ENCODE peak calls at places on chromosomes 1 and 21, in six cellular contexts. X, P, O, M, Q and Y are unnamed samples.

GRCh38 chr1:19734472-19734999 is 65.2 kb downstream of the TMCO4 start:
- DNase-seq in X (no peak), M (no peak), Q (no peak), O (no peak), P (no peak), Y (no peak)

GRCh38 chr1:41397020-41397419 is 35.8 kb downstream of the FOXO6 start:
- DNase-seq in M (no peak), Q (no peak), O (no peak), X (no peak), P (no peak), Y (no peak)

GRCh38 chr1:160834945-160835565 is 27.6 kb downstream of the CD244 start:
- DNase-seq in X (peak), Q (peak), P (no peak), O (peak), M (no peak), Y (peak)

GRCh38 chr1:47435506-47436303 is 2.1 kb upstream of the FOXD2 start:
- DNase-seq in O (no peak), P (no peak), M (no peak), Q (no peak), X (no peak), Y (no peak)

GRCh38 chr1:186482661-186483255 is 21.8 kb upstream of the PDC start:
- DNase-seq in P (peak), M (peak), X (peak), O (peak), Q (peak), Y (peak)

GRCh38 chr1:30381671-30382365 is 341.6 kb downstream of the MATN1 start:
- DNase-seq in Q (no peak), P (no peak), M (no peak), O (no peak), X (no peak), Y (no peak)

GRCh38 chr1:156497078-156497742 is 3.4 kb downstream of the MEF2D start:
- DNase-seq in O (no peak), Q (no peak), X (no peak), M (no peak), P (no peak), Y (no peak)

GRCh38 chr1:21652937-21653743 is 16.0 kb downstream of the RAP1GAP start:
- DNase-seq in M (no peak), X (no peak), P (no peak), O (no peak), Q (no peak), Y (no peak)

GRCh38 chr21:46366966-46367365 is 43.0 kb downstream of the PCNT start:
- DNase-seq in X (no peak), Q (no peak), O (no peak), P (no peak), M (no peak), Y (no peak)

GRCh38 chr1:17665950-17666720 is 89.0 kb upstream of the ACTL8 start:
- DNase-seq in M (no peak), O (no peak), P (no peak), X (no peak), Q (no peak), Y (no peak)

GRCh38 chr1:42312576-42313212 is 22.3 kb downstream of the FOXJ3 start:
- DNase-seq in X (no peak), M (no peak), Q (no peak), O (no peak), P (no peak), Y (no peak)

GRCh38 chr1:168629466-168629865 is 53.1 kb downstream of the XCL1 start:
- DNase-seq in Q (no peak), O (no peak), P (no peak), M (no peak), X (no peak), Y (no peak)

GRCh38 chr1:109218516-109218915 is 4.8 kb downstream of the SARS1 start:
- DNase-seq in P (no peak), Q (no peak), O (no peak), X (no peak), M (no peak), Y (no peak)

GRCh38 chr1:236303675-236304074 is 21.9 kb upstream of the ERO1B start:
- DNase-seq in Q (no peak), M (no peak), O (no peak), P (no peak), X (no peak), Y (no peak)

GRCh38 chr21:41767606-41768370 is 936 bp upstream of the RIPK4 start:
- DNase-seq in M (no peak), P (no peak), O (no peak), X (no peak), Q (no peak), Y (no peak)

GRCh38 chr1:228093050-228093906 is 9.8 kb downstream of the C1orf35 start:
- DNase-seq in O (no peak), P (no peak), Q (no peak), M (peak), X (no peak), Y (no peak)

GRCh38 chr1:236524142-236524891 is 535 bp downstream of the LGALS8 start:
- DNase-seq in Q (peak), M (peak), P (no peak), O (peak), X (peak), Y (peak)

GRCh38 chr1:193346085-193346484 is 159.7 kb upstream of the B3GALT2 start:
- DNase-seq in M (no peak), P (no peak), X (no peak), Q (no peak), O (no peak), Y (no peak)

GRCh38 chr1:187443939-187444338 is 615.2 kb downstream of the PLA2G4A start:
- DNase-seq in P (no peak), Q (no peak), X (no peak), O (no peak), M (no peak), Y (no peak)

GRCh38 chr1:36172983-36173382 is 17.0 kb downstream of the MAP7D1 start:
- DNase-seq in X (peak), P (no peak), Q (no peak), O (no peak), M (no peak), Y (peak)

GRCh38 chr1:218123968-218124367 is 161.1 kb upstream of the RRP15 start:
- DNase-seq in O (no peak), Q (peak), X (no peak), P (no peak), M (no peak), Y (no peak)

GRCh38 chr1:234139966-234140365 is 233.3 kb upstream of the COA6 start:
- DNase-seq in P (no peak), Q (no peak), X (peak), O (no peak), M (no peak), Y (peak)

GRCh38 chr1:119906927-119907652 is 10.8 kb upstream of the ADAM30 start:
- DNase-seq in X (no peak), Q (no peak), P (no peak), O (no peak), M (no peak), Y (no peak)

GRCh38 chr1:223403184-223403815 is 10.1 kb downstream of the CCDC185 start:
- DNase-seq in P (no peak), Q (no peak), X (no peak), O (no peak), M (no peak), Y (peak)

GRCh38 chr1:150237746-150238145 is 1.8 kb upstream of the ANP32E start:
- DNase-seq in Q (no peak), O (no peak), X (no peak), M (no peak), P (no peak), Y (no peak)

GRCh38 chr21:25535811-25536210 is 71.5 kb downstream of the MRPL39 start:
- DNase-seq in X (no peak), O (no peak), Q (no peak), M (no peak), P (no peak), Y (no peak)

GRCh38 chr1:25253911-25254310 is 6.7 kb upstream of the RSRP1 start:
- DNase-seq in P (no peak), Q (peak), X (peak), M (no peak), O (no peak), Y (peak)

GRCh38 chr1:203629509-203630082 is 3.0 kb downstream of the ATP2B4 start:
- DNase-seq in O (no peak), Q (peak), P (no peak), X (peak), M (peak), Y (peak)

GRCh38 chr21:25639922-25640670 is 1.0 kb downstream of the JAM2 start:
- DNase-seq in X (no peak), O (peak), P (no peak), M (peak), Q (peak), Y (peak)

GRCh38 chr1:183236158-183236725 is 50.2 kb downstream of the LAMC2 start:
- DNase-seq in Q (no peak), P (no peak), X (no peak), M (no peak), O (no peak), Y (no peak)

GRCh38 chr1:77994117-77994516 is 10.6 kb upstream of the DNAJB4 start:
- DNase-seq in M (no peak), O (no peak), P (no peak), X (no peak), Q (no peak), Y (no peak)

GRCh38 chr1:10283318-10283984 is 73.1 kb downstream of the KIF1B start:
- DNase-seq in P (no peak), X (no peak), Q (no peak), M (no peak), O (no peak), Y (no peak)

GRCh38 chr1:43653893-43654292 is 3.9 kb downstream of the KDM4A start:
- DNase-seq in O (no peak), X (no peak), P (no peak), M (no peak), Q (no peak), Y (no peak)

GRCh38 chr1:68528243-68528642 is 31.4 kb upstream of the DEPDC1 start:
- DNase-seq in M (no peak), Q (no peak), O (no peak), P (no peak), X (no peak), Y (no peak)

GRCh38 chr1:167409183-167409582 is 109.1 kb downstream of the CD247 start:
- DNase-seq in X (no peak), M (no peak), Q (no peak), P (no peak), O (no peak), Y (no peak)

GRCh38 chr1:54273092-54273836 is 73.3 kb downstream of the MRPL37 start:
- DNase-seq in O (no peak), X (peak), P (no peak), M (peak), Q (no peak), Y (peak)

GRCh38 chr1:181588631-181589030 is 105.3 kb downstream of the CACNA1E start:
- DNase-seq in Q (no peak), X (no peak), M (no peak), P (no peak), O (no peak), Y (no peak)

GRCh38 chr1:99464738-99465137 is 181.2 kb upstream of the PALMD start:
- DNase-seq in O (no peak), M (no peak), X (no peak), P (no peak), Q (no peak), Y (no peak)

GRCh38 chr21:25625036-25625435 is 14.0 kb upstream of the JAM2 start:
- DNase-seq in O (no peak), M (no peak), X (no peak), Q (no peak), P (no peak), Y (no peak)